ENCODE peak calls at places on chromosomes 1 and 21, in seven cellular contexts. One of them, this sample, is unnamed. For H3K9me3, the result is how much of the 10 kb centered on the place peaks cover.

GRCh38 chr1:115655307-115655664 is 13.5 kb downstream of the VANGL1 start:
- DNase-seq in A549: no peak
- DNase-seq in PC-9: no peak
- DNase-seq in neural progenitor cell: no peak
- DNase-seq in H9: no peak
- DNase-seq in PC-3: no peak
- DNase-seq in astrocyte: no peak
- DNase-seq in this sample: no peak

GRCh38 chr1:47627016-47627415 is 189.2 kb downstream of the FOXD2 start:
- DNase-seq in neural progenitor cell: peak
- DNase-seq in PC-9: no peak
- DNase-seq in PC-3: no peak
- DNase-seq in A549: no peak
- DNase-seq in astrocyte: no peak
- DNase-seq in H9: peak
- DNase-seq in this sample: no peak

GRCh38 chr1:90550616-90551406 is 166.3 kb downstream of the BARHL2 start:
- DNase-seq in PC-3: peak
- DNase-seq in A549: no peak
- DNase-seq in neural progenitor cell: peak
- DNase-seq in H9: peak
- DNase-seq in PC-9: no peak
- DNase-seq in astrocyte: no peak
- DNase-seq in this sample: no peak

GRCh38 chr1:44646276-44646675 is 28.0 kb downstream of the TMEM53 start:
- DNase-seq in H9: no peak
- DNase-seq in PC-3: no peak
- DNase-seq in astrocyte: peak
- DNase-seq in PC-9: no peak
- DNase-seq in A549: no peak
- DNase-seq in neural progenitor cell: no peak
- DNase-seq in this sample: peak

GRCh38 chr1:60255565-60255964 is 182.0 kb upstream of the C1orf87 start:
- DNase-seq in A549: peak
- DNase-seq in PC-3: peak
- DNase-seq in PC-9: no peak
- DNase-seq in H9: no peak
- DNase-seq in neural progenitor cell: no peak
- DNase-seq in astrocyte: peak
- DNase-seq in this sample: peak

GRCh38 chr1:173112129-173112528 is 61.4 kb upstream of the TNFSF18 start:
- DNase-seq in A549: no peak
- DNase-seq in H9: no peak
- DNase-seq in neural progenitor cell: no peak
- DNase-seq in astrocyte: no peak
- DNase-seq in PC-9: no peak
- DNase-seq in PC-3: peak
- DNase-seq in this sample: no peak

GRCh38 chr1:109075531-109076490 is at the start of gene TAF13:
- DNase-seq in neural progenitor cell: peak
- DNase-seq in PC-3: peak
- DNase-seq in astrocyte: peak
- DNase-seq in PC-9: peak
- DNase-seq in H9: peak
- DNase-seq in A549: peak
- DNase-seq in this sample: peak

GRCh38 chr1:221327954-221328353 is 413.9 kb downstream of the DUSP10 start:
- DNase-seq in A549: no peak
- DNase-seq in PC-3: no peak
- DNase-seq in PC-9: no peak
- DNase-seq in astrocyte: no peak
- DNase-seq in neural progenitor cell: no peak
- DNase-seq in H9: no peak
- DNase-seq in this sample: no peak

GRCh38 chr1:232667094-232667780 is 37.3 kb upstream of the SIPA1L2 start:
- DNase-seq in A549: no peak
- DNase-seq in PC-9: no peak
- DNase-seq in PC-3: no peak
- DNase-seq in neural progenitor cell: no peak
- DNase-seq in astrocyte: no peak
- DNase-seq in H9: no peak
- DNase-seq in this sample: no peak

GRCh38 chr1:166176416-166176815 is 9.6 kb upstream of the FAM78B start:
- DNase-seq in astrocyte: no peak
- DNase-seq in PC-3: no peak
- DNase-seq in neural progenitor cell: no peak
- DNase-seq in H9: no peak
- DNase-seq in A549: no peak
- DNase-seq in PC-9: no peak
- DNase-seq in this sample: no peak

GRCh38 chr1:159909381-159909780 is 9.4 kb upstream of the CFAP45 start:
- DNase-seq in neural progenitor cell: no peak
- DNase-seq in PC-9: no peak
- DNase-seq in A549: no peak
- DNase-seq in H9: no peak
- DNase-seq in PC-3: no peak
- DNase-seq in astrocyte: no peak
- DNase-seq in this sample: no peak

GRCh38 chr1:167548059-167548932 is 5.3 kb downstream of the CREG1 start:
- DNase-seq in A549: peak
- DNase-seq in astrocyte: peak
- DNase-seq in PC-3: no peak
- DNase-seq in PC-9: no peak
- DNase-seq in neural progenitor cell: no peak
- DNase-seq in H9: no peak
- DNase-seq in this sample: peak

DNA sequence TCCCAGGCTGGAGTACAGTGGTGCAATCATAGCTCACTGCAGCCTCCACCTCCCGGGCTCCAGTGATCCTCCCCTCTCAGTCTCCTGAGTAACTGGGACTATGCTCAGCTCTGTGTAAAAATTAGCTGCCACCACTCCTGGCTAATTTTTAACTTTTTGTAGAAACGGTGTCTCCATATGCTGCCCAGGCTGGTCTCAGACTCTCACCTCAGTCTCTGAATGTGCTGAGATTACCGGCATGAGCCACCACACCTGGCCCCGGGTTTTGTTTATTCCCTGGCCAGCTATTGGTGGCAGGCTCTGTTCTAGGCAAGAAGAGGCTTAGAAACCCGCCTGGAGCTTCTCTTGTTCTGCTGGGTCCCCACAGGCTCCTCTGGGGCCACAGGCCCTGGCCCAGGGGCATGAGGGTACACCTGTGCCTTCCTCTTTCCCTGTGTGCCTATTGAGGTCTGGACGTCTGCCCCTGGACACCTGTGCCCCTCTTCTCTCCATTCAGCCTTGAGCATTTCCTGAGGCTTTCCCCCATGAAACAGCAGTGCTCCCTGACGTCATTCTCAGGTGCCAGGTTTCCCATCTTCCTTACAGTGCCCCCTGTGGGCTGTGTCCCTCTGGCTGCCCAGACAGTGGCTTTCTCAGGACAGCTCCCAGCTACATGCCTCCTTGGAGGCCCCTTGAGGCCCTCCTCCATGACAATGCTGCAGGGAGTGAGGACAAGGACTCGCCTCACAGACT is 57.5 kb downstream of the PCP4 start:
- DNase-seq in neural progenitor cell: no peak
- DNase-seq in astrocyte: no peak
- DNase-seq in H9: peak
- DNase-seq in A549: no peak
- DNase-seq in PC-3: no peak
- DNase-seq in PC-9: no peak
- DNase-seq in this sample: no peak
- H3K9me3 ChIP-seq in neural progenitor cell: under half
- H3K9me3 ChIP-seq in astrocyte: under half
- H3K9me3 ChIP-seq in H9: under half
- H3K9me3 ChIP-seq in A549: under half
- H3K9me3 ChIP-seq in PC-3: under half
- H3K9me3 ChIP-seq in PC-9: under half
- H3K9me3 ChIP-seq in this sample: under half

DNA sequence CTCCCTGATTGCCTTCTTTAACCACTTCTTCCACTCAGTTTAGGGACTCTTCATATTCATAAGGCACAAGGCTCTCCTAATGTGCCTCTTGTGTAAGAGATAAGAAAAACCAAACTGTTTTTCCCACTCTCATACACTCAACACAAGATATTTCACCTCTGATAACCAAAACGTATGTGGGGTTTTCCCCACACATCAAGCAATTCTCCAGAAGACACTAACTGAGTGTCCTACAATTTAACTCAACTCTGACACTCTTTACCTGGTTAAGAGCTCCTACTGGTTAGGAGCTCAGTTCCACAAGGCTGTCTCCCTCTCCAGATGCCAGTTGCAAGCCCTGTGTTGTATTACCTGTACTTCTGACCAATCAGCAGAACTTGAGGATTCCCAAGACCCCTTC is 136.5 kb downstream of the ZNF281 start:
- DNase-seq in neural progenitor cell: no peak
- DNase-seq in astrocyte: no peak
- DNase-seq in A549: no peak
- DNase-seq in PC-3: no peak
- DNase-seq in PC-9: no peak
- DNase-seq in H9: no peak
- DNase-seq in this sample: no peak
- H3K4me2 ChIP-seq in neural progenitor cell: no peak
- H3K4me2 ChIP-seq in astrocyte: no peak
- H3K4me2 ChIP-seq in A549: no peak
- H3K4me2 ChIP-seq in PC-3: no peak
- H3K4me2 ChIP-seq in PC-9: no peak
- H3K4me2 ChIP-seq in H9: no peak
- H3K4me2 ChIP-seq in this sample: no peak

GRCh38 chr1:234592240-234592639 is 17.7 kb downstream of the IRF2BP2 start:
- DNase-seq in PC-9: no peak
- DNase-seq in H9: no peak
- DNase-seq in neural progenitor cell: no peak
- DNase-seq in PC-3: no peak
- DNase-seq in A549: no peak
- DNase-seq in astrocyte: no peak
- DNase-seq in this sample: no peak
- TF ChIP-seq CTCF in PC-9: no peak
- TF ChIP-seq CTCF in H9: no peak
- TF ChIP-seq CTCF in neural progenitor cell: no peak
- TF ChIP-seq CTCF in PC-3: no peak
- TF ChIP-seq CTCF in A549: no peak
- TF ChIP-seq CTCF in astrocyte: no peak
- TF ChIP-seq CTCF in this sample: no peak

DNA sequence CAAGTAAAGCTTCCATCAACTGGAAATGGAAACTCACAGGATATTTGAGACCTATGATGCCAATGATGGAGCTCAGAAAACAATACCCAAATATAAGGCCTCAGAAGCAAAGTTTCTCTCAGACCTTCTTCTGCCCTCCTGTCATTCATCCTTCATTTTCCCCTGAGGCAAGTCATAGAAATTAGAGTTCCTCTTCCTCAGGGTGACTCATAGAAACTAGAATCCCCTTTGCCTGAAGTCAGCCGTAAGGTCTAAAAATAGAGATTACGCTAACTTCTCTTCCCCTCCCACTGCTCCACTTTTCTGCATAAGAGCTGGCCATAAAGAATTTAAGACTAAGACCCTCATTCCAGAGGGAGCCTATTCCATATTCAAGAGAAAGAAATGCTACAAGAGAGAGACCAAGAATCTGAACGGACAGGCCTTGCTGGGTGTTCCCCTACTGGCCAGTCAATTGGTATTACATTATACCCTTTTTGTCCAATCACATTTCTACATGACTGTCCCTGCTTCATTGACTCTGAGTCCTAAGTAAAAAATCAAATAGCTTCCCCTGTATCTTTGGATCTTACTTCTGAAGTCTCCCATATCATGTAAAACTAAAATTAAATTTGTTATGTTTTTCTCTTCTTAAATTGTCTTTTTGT is 994.9 kb downstream of the ADGRL2 start:
- DNase-seq in A549: no peak
- DNase-seq in neural progenitor cell: no peak
- DNase-seq in astrocyte: no peak
- DNase-seq in PC-3: no peak
- DNase-seq in H9: no peak
- DNase-seq in PC-9: no peak
- DNase-seq in this sample: no peak
- H3K9me3 ChIP-seq in A549: under half
- H3K9me3 ChIP-seq in neural progenitor cell: under half
- H3K9me3 ChIP-seq in astrocyte: under half
- H3K9me3 ChIP-seq in PC-3: under half
- H3K9me3 ChIP-seq in H9: under half
- H3K9me3 ChIP-seq in PC-9: under half
- H3K9me3 ChIP-seq in this sample: under half

DNA sequence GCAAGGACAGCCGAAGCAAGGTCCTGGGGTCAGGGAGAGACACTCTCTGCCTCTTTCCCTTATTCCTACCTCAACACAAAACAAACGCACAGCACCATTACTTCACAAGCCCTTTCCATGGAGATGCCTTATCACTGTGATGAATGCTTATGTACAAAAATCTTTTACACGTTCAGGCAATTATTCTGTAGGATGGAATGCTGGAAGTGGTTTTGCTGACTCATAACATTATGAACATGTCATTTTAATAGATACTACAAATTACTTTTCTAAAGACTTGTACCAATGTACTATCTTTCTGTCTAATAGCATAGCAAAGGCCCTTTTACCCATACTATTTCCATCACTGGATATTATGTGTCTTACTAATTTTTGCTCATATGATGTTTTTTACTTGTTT is 98.4 kb downstream of the TTLL7 start:
- DNase-seq in H9: no peak
- DNase-seq in PC-9: no peak
- DNase-seq in neural progenitor cell: no peak
- DNase-seq in astrocyte: peak
- DNase-seq in A549: no peak
- DNase-seq in PC-3: peak
- DNase-seq in this sample: peak
- H3K4me2 ChIP-seq in H9: no peak
- H3K4me2 ChIP-seq in PC-9: no peak
- H3K4me2 ChIP-seq in neural progenitor cell: no peak
- H3K4me2 ChIP-seq in astrocyte: peak
- H3K4me2 ChIP-seq in A549: no peak
- H3K4me2 ChIP-seq in PC-3: peak
- H3K4me2 ChIP-seq in this sample: peak

DNA sequence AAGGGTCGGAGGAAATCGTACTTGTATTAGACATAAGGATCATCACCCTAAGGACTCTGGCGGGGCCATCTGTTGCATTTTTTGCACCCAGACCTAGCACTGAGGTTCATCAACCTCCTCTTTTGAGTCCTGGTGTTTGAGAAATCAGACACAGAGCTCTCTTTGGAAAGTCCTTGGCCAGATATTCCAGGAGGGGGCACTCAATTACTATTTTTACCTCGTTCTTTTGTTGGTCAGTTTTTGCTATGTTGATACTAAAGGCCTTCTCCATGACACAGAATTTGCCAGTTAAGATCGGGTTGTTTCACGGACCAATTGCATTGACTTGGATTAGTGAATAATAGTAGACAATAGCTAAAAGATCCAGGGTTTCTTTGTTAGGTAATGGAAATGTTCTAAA is 711.2 kb downstream of the KCNT2 start:
- DNase-seq in PC-3: peak
- DNase-seq in neural progenitor cell: peak
- DNase-seq in PC-9: no peak
- DNase-seq in A549: no peak
- DNase-seq in astrocyte: no peak
- DNase-seq in H9: no peak
- DNase-seq in this sample: no peak
- TF ChIP-seq CTCF in PC-3: peak
- TF ChIP-seq CTCF in neural progenitor cell: peak
- TF ChIP-seq CTCF in PC-9: no peak
- TF ChIP-seq CTCF in A549: no peak
- TF ChIP-seq CTCF in astrocyte: no peak
- TF ChIP-seq CTCF in H9: peak
- TF ChIP-seq CTCF in this sample: no peak